ENCODE peak calls at places on chromosomes 12 and 14, in seven cellular contexts. One of them, this sample, is unnamed.

GRCh38 chr12:100859063-100859627 is 64.6 kb downstream of the ANO4 start:
- DNase-seq in endothelial cell of umbilical vein: no peak
- DNase-seq in upper lobe of right lung: no peak
- DNase-seq in IMR-90: no peak
- DNase-seq in gastrocnemius medialis: no peak
- DNase-seq in SK-N-SH: no peak
- DNase-seq in PC-3: peak; percentile 21
- DNase-seq in this sample: no peak

GRCh38 chr14:103422981-103423600 is 37.9 kb downstream of the MARK3 start:
- DNase-seq in endothelial cell of umbilical vein: no peak
- DNase-seq in upper lobe of right lung: no peak
- DNase-seq in IMR-90: peak; percentile 77
- DNase-seq in gastrocnemius medialis: no peak
- DNase-seq in SK-N-SH: no peak
- DNase-seq in PC-3: no peak
- DNase-seq in this sample: no peak

GRCh38 chr12:89706551-89707348 is 1.9 kb downstream of the ATP2B1 start:
- DNase-seq in endothelial cell of umbilical vein: peak; percentile 27
- DNase-seq in upper lobe of right lung: peak; percentile 61
- DNase-seq in IMR-90: peak; percentile 19
- DNase-seq in gastrocnemius medialis: no peak
- DNase-seq in SK-N-SH: peak; percentile 27
- DNase-seq in PC-3: peak; percentile 52
- DNase-seq in this sample: no peak

GRCh38 chr12:26239508-26240328 is 44.3 kb downstream of the SSPN start:
- DNase-seq in endothelial cell of umbilical vein: no peak
- DNase-seq in upper lobe of right lung: no peak
- DNase-seq in IMR-90: peak; percentile 79
- DNase-seq in gastrocnemius medialis: peak; percentile 35
- DNase-seq in SK-N-SH: no peak
- DNase-seq in PC-3: peak; percentile 99
- DNase-seq in this sample: peak; percentile 11

GRCh38 chr14:89466939-89467338 is 49.9 kb upstream of the FOXN3 start:
- DNase-seq in endothelial cell of umbilical vein: no peak
- DNase-seq in upper lobe of right lung: no peak
- DNase-seq in IMR-90: peak; percentile 22
- DNase-seq in gastrocnemius medialis: no peak
- DNase-seq in SK-N-SH: no peak
- DNase-seq in PC-3: no peak
- DNase-seq in this sample: no peak

GRCh38 chr14:102510616-102511520 is 1.3 kb upstream of the ANKRD9 start:
- DNase-seq in endothelial cell of umbilical vein: no peak
- DNase-seq in upper lobe of right lung: peak; percentile 74
- DNase-seq in IMR-90: no peak
- DNase-seq in gastrocnemius medialis: no peak
- DNase-seq in SK-N-SH: no peak
- DNase-seq in PC-3: peak; percentile 42
- DNase-seq in this sample: no peak

GRCh38 chr14:54532111-54533012 is 22.7 kb downstream of the CGRRF1 start:
- DNase-seq in endothelial cell of umbilical vein: no peak
- DNase-seq in upper lobe of right lung: no peak
- DNase-seq in IMR-90: no peak
- DNase-seq in gastrocnemius medialis: no peak
- DNase-seq in SK-N-SH: no peak
- DNase-seq in PC-3: no peak
- DNase-seq in this sample: no peak

GRCh38 chr14:103562385-103563088 is at the start of the genes BAG5 and COA8:
- DNase-seq in endothelial cell of umbilical vein: peak; percentile 86
- DNase-seq in upper lobe of right lung: peak; percentile 95
- DNase-seq in IMR-90: peak; percentile 75
- DNase-seq in gastrocnemius medialis: peak; percentile 75
- DNase-seq in SK-N-SH: peak; percentile 96
- DNase-seq in PC-3: peak; percentile 79
- DNase-seq in this sample: peak; percentile 87

GRCh38 chr12:85310456-85311076 is 30.5 kb downstream of the ALX1 start:
- DNase-seq in endothelial cell of umbilical vein: peak; percentile 43
- DNase-seq in upper lobe of right lung: no peak
- DNase-seq in IMR-90: peak; percentile 1
- DNase-seq in gastrocnemius medialis: no peak
- DNase-seq in SK-N-SH: no peak
- DNase-seq in PC-3: peak; percentile 45
- DNase-seq in this sample: no peak

GRCh38 chr14:102663031-102663430 is 70.6 kb downstream of the RCOR1 start:
- DNase-seq in endothelial cell of umbilical vein: no peak
- DNase-seq in upper lobe of right lung: no peak
- DNase-seq in IMR-90: no peak
- DNase-seq in gastrocnemius medialis: no peak
- DNase-seq in SK-N-SH: no peak
- DNase-seq in PC-3: no peak
- DNase-seq in this sample: no peak

GRCh38 chr14:26947265-26947664 is 349.4 kb upstream of the NOVA1 start:
- DNase-seq in endothelial cell of umbilical vein: no peak
- DNase-seq in upper lobe of right lung: no peak
- DNase-seq in IMR-90: no peak
- DNase-seq in gastrocnemius medialis: no peak
- DNase-seq in SK-N-SH: no peak
- DNase-seq in PC-3: no peak
- DNase-seq in this sample: no peak

GRCh38 chr12:21551811-21552469 is 25.8 kb downstream of the SPX start:
- DNase-seq in endothelial cell of umbilical vein: peak; percentile 8
- DNase-seq in upper lobe of right lung: no peak
- DNase-seq in IMR-90: no peak
- DNase-seq in gastrocnemius medialis: peak; percentile 6
- DNase-seq in SK-N-SH: no peak
- DNase-seq in PC-3: no peak
- DNase-seq in this sample: no peak

GRCh38 chr12:130818381-130819247 is 20.4 kb downstream of the STX2 start:
- DNase-seq in endothelial cell of umbilical vein: peak; percentile 36
- DNase-seq in upper lobe of right lung: peak; percentile 90
- DNase-seq in IMR-90: no peak
- DNase-seq in gastrocnemius medialis: no peak
- DNase-seq in SK-N-SH: peak; percentile 90
- DNase-seq in PC-3: peak; percentile 87
- DNase-seq in this sample: peak; percentile 87

GRCh38 chr12:27711957-27712356 is 1.3 kb downstream of the MRPS35 start:
- DNase-seq in endothelial cell of umbilical vein: no peak
- DNase-seq in upper lobe of right lung: no peak
- DNase-seq in IMR-90: no peak
- DNase-seq in gastrocnemius medialis: no peak
- DNase-seq in SK-N-SH: no peak
- DNase-seq in PC-3: no peak
- DNase-seq in this sample: no peak

GRCh38 chr14:102421366-102422057 is 58.8 kb downstream of the TECPR2 start:
- DNase-seq in endothelial cell of umbilical vein: no peak
- DNase-seq in upper lobe of right lung: peak; percentile 41
- DNase-seq in IMR-90: no peak
- DNase-seq in gastrocnemius medialis: no peak
- DNase-seq in SK-N-SH: no peak
- DNase-seq in PC-3: no peak
- DNase-seq in this sample: no peak

GRCh38 chr12:65511134-65511912 is 232.8 kb downstream of the MSRB3 start:
- DNase-seq in endothelial cell of umbilical vein: peak; percentile 14
- DNase-seq in upper lobe of right lung: no peak
- DNase-seq in IMR-90: no peak
- DNase-seq in gastrocnemius medialis: no peak
- DNase-seq in SK-N-SH: no peak
- DNase-seq in PC-3: no peak
- DNase-seq in this sample: no peak

GRCh38 chr12:118608770-118609344 is 232.5 kb downstream of the SUDS3 start:
- DNase-seq in endothelial cell of umbilical vein: no peak
- DNase-seq in upper lobe of right lung: no peak
- DNase-seq in IMR-90: no peak
- DNase-seq in gastrocnemius medialis: no peak
- DNase-seq in SK-N-SH: no peak
- DNase-seq in PC-3: no peak
- DNase-seq in this sample: no peak

GRCh38 chr12:81758421-81759214 is 532 bp downstream of the PPFIA2 start:
- DNase-seq in endothelial cell of umbilical vein: no peak
- DNase-seq in upper lobe of right lung: peak; percentile 64
- DNase-seq in IMR-90: no peak
- DNase-seq in gastrocnemius medialis: no peak
- DNase-seq in SK-N-SH: peak; percentile 75
- DNase-seq in PC-3: no peak
- DNase-seq in this sample: no peak

GRCh38 chr14:102424923-102425322 is 62.2 kb downstream of the TECPR2 start:
- DNase-seq in endothelial cell of umbilical vein: no peak
- DNase-seq in upper lobe of right lung: no peak
- DNase-seq in IMR-90: no peak
- DNase-seq in gastrocnemius medialis: no peak
- DNase-seq in SK-N-SH: no peak
- DNase-seq in PC-3: no peak
- DNase-seq in this sample: no peak

GRCh38 chr12:123085730-123086487 is 65.0 kb downstream of the PITPNM2 start:
- DNase-seq in endothelial cell of umbilical vein: peak; percentile 80
- DNase-seq in upper lobe of right lung: no peak
- DNase-seq in IMR-90: peak; percentile 32
- DNase-seq in gastrocnemius medialis: peak; percentile 30
- DNase-seq in SK-N-SH: peak; percentile 54
- DNase-seq in PC-3: peak; percentile 96
- DNase-seq in this sample: peak; percentile 92

GRCh38 chr12:65631621-65632111 is 192.6 kb upstream of the HMGA2 start:
- DNase-seq in endothelial cell of umbilical vein: peak; percentile 94
- DNase-seq in upper lobe of right lung: no peak
- DNase-seq in IMR-90: peak; percentile 100
- DNase-seq in gastrocnemius medialis: peak; percentile 25
- DNase-seq in SK-N-SH: no peak
- DNase-seq in PC-3: peak; percentile 99
- DNase-seq in this sample: peak; percentile 88

GRCh38 chr12:120961604-120962486 is 16.5 kb upstream of the HNF1A start:
- DNase-seq in endothelial cell of umbilical vein: no peak
- DNase-seq in upper lobe of right lung: no peak
- DNase-seq in IMR-90: no peak
- DNase-seq in gastrocnemius medialis: no peak
- DNase-seq in SK-N-SH: no peak
- DNase-seq in PC-3: no peak
- DNase-seq in this sample: no peak

GRCh38 chr14:98437113-98437512 is 834.9 kb downstream of the BCL11B start:
- DNase-seq in endothelial cell of umbilical vein: no peak
- DNase-seq in upper lobe of right lung: no peak
- DNase-seq in IMR-90: no peak
- DNase-seq in gastrocnemius medialis: no peak
- DNase-seq in SK-N-SH: no peak
- DNase-seq in PC-3: no peak
- DNase-seq in this sample: no peak

DNA sequence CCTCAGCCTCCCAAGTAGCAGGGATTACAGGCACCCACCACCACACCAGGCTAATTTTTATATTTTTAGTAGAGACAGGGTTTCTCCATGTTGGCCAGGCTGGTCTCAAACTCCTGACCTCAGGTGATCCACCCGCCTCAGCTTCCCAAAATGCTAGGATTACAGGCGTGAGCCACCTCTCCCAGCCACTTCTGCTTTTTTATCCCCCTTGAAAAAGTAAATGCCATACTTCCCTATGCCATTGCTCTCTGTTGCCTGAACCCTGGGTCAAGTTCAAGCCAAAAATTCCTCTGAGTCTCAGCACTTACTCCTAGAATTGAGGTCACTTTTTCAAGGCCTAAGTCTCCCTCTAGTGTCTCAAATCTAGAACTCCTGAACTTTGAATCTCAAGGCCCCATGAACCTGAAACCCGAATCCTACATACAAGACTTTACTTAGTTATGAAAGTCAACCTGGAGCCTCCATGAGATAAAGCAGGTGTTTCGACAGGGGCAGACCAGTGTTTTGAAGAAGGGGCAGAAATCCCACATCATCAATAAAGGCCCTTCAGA is 1.4 kb upstream of the APOBEC1 start:
- DNase-seq in endothelial cell of umbilical vein: no peak
- DNase-seq in upper lobe of right lung: no peak
- DNase-seq in IMR-90: no peak
- DNase-seq in gastrocnemius medialis: no peak
- DNase-seq in SK-N-SH: no peak
- DNase-seq in PC-3: peak; percentile 15
- DNase-seq in this sample: peak; percentile 10
- TF ChIP-seq CTCF in endothelial cell of umbilical vein: peak; percentile 14
- TF ChIP-seq CTCF in upper lobe of right lung: no peak
- TF ChIP-seq CTCF in IMR-90: no peak
- TF ChIP-seq CTCF in gastrocnemius medialis: no peak
- TF ChIP-seq CTCF in SK-N-SH: peak; percentile 34
- TF ChIP-seq CTCF in PC-3: peak; percentile 44
- TF ChIP-seq CTCF in this sample: no peak

GRCh38 chr14:68042591-68043210 is 223.1 kb downstream of the RAD51B start:
- DNase-seq in endothelial cell of umbilical vein: no peak
- DNase-seq in upper lobe of right lung: no peak
- DNase-seq in IMR-90: no peak
- DNase-seq in gastrocnemius medialis: no peak
- DNase-seq in SK-N-SH: no peak
- DNase-seq in PC-3: peak; percentile 6
- DNase-seq in this sample: peak; percentile 30
- H3K27ac ChIP-seq in endothelial cell of umbilical vein: no peak overlapping the region
- H3K27ac ChIP-seq in upper lobe of right lung: no peak overlapping the region
- H3K27ac ChIP-seq in IMR-90: no peak overlapping the region
- H3K27ac ChIP-seq in gastrocnemius medialis: no peak overlapping the region
- H3K27ac ChIP-seq in SK-N-SH: no peak overlapping the region
- H3K27ac ChIP-seq in PC-3: no peak overlapping the region
- H3K27ac ChIP-seq in this sample: no peak overlapping the region

GRCh38 chr12:2273288-2273687 is 220.5 kb downstream of the CACNA1C start:
- DNase-seq in endothelial cell of umbilical vein: no peak
- DNase-seq in upper lobe of right lung: no peak
- DNase-seq in IMR-90: peak; percentile 83
- DNase-seq in gastrocnemius medialis: no peak
- DNase-seq in SK-N-SH: no peak
- DNase-seq in PC-3: no peak
- DNase-seq in this sample: no peak
- TF ChIP-seq CTCF in endothelial cell of umbilical vein: no peak
- TF ChIP-seq CTCF in upper lobe of right lung: no peak
- TF ChIP-seq CTCF in IMR-90: peak; percentile 75
- TF ChIP-seq CTCF in gastrocnemius medialis: no peak
- TF ChIP-seq CTCF in SK-N-SH: peak; percentile 53
- TF ChIP-seq CTCF in PC-3: no peak
- TF ChIP-seq CTCF in this sample: no peak

DNA sequence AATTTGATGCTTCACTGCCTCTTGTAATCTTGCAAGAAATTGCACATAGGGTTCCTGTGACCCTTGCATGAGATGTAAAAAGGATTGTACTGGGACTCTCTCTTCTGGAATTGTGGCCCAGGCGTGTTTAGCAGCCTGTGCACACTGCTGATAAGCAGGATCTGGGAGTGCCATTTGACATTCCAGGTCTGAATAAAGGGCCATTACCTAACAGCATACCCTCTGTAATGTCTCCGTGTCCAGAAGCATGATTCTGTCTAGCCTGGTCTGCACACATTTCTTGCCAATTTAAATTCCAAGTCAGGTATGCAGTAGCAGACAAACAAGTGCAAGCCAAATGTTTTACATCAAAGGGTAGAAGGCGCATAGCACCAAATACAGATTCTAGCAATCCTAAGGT is 18.1 kb upstream of the MAPKAPK5 start:
- DNase-seq in endothelial cell of umbilical vein: no peak
- DNase-seq in upper lobe of right lung: no peak
- DNase-seq in IMR-90: no peak
- DNase-seq in gastrocnemius medialis: no peak
- DNase-seq in SK-N-SH: no peak
- DNase-seq in PC-3: no peak
- DNase-seq in this sample: no peak
- H3K27ac ChIP-seq in endothelial cell of umbilical vein: no peak overlapping the region
- H3K27ac ChIP-seq in upper lobe of right lung: peak overlapping the region; percentile 24
- H3K27ac ChIP-seq in IMR-90: no peak overlapping the region
- H3K27ac ChIP-seq in gastrocnemius medialis: no peak overlapping the region
- H3K27ac ChIP-seq in SK-N-SH: no peak overlapping the region
- H3K27ac ChIP-seq in PC-3: no peak overlapping the region
- H3K27ac ChIP-seq in this sample: no peak overlapping the region

This sample was measured in RWPE1.